ENCODE peak calls at places on chromosomes 2 and 18, in four cellular contexts. One of them, this sample, is unnamed.

GRCh38 chr2:235841863-235842262 is 326.3 kb downstream of the GBX2 start:
- DNase-seq in hepatocyte: no peak
- DNase-seq in ovary: no peak
- DNase-seq in cardiac muscle cell: no peak
- DNase-seq in this sample: no peak

GRCh38 chr2:205133544-205133943 is 548.8 kb upstream of the NRP2 start:
- DNase-seq in cardiac muscle cell: peak; percentile 11
- DNase-seq in ovary: peak; percentile 32
- DNase-seq in hepatocyte: no peak
- DNase-seq in this sample: peak; percentile 6

GRCh38 chr2:11123856-11124759 is 31.2 kb upstream of the SLC66A3 start:
- DNase-seq in hepatocyte: peak; percentile 84
- DNase-seq in ovary: peak; percentile 67
- DNase-seq in cardiac muscle cell: peak; percentile 58
- DNase-seq in this sample: peak; percentile 52

GRCh38 chr18:47983946-47984345 is 53.5 kb upstream of the SMAD2 start:
- DNase-seq in cardiac muscle cell: no peak
- DNase-seq in hepatocyte: no peak
- DNase-seq in ovary: no peak
- DNase-seq in this sample: no peak

GRCh38 chr2:158746488-158746887 is 48.6 kb upstream of the DAPL1 start:
- DNase-seq in ovary: no peak
- DNase-seq in cardiac muscle cell: no peak
- DNase-seq in hepatocyte: no peak
- DNase-seq in this sample: no peak

GRCh38 chr2:120844098-120844738 is 108.5 kb downstream of the GLI2 start:
- DNase-seq in ovary: no peak
- DNase-seq in hepatocyte: no peak
- DNase-seq in cardiac muscle cell: no peak
- DNase-seq in this sample: no peak

GRCh38 chr2:205040323-205040722 is 495.0 kb downstream of the PARD3B start:
- DNase-seq in cardiac muscle cell: no peak
- DNase-seq in hepatocyte: no peak
- DNase-seq in ovary: no peak
- DNase-seq in this sample: no peak

GRCh38 chr2:197838589-197838988 is 34.2 kb downstream of the PLCL1 start:
- DNase-seq in ovary: no peak
- DNase-seq in cardiac muscle cell: no peak
- DNase-seq in hepatocyte: no peak
- DNase-seq in this sample: no peak

GRCh38 chr2:157052685-157053224 is 204.8 kb upstream of the GALNT5 start:
- DNase-seq in cardiac muscle cell: peak; percentile 85
- DNase-seq in hepatocyte: peak; percentile 28
- DNase-seq in ovary: no peak
- DNase-seq in this sample: no peak

GRCh38 chr2:103462101-103462500 is 700.3 kb downstream of the TMEM182 start:
- DNase-seq in hepatocyte: no peak
- DNase-seq in cardiac muscle cell: no peak
- DNase-seq in ovary: no peak
- DNase-seq in this sample: no peak

GRCh38 chr2:95296036-95296435 is 1.1 kb upstream of the KCNIP3 start:
- DNase-seq in hepatocyte: no peak
- DNase-seq in ovary: no peak
- DNase-seq in cardiac muscle cell: no peak
- DNase-seq in this sample: no peak
- H3K9me3 ChIP-seq in hepatocyte: no peaks in the 10 kb centered on the region
- H3K9me3 ChIP-seq in ovary: no peaks in the 10 kb centered on the region
- H3K9me3 ChIP-seq in cardiac muscle cell: no peaks in the 10 kb centered on the region
- H3K9me3 ChIP-seq in this sample: peaks cover 4% of the 10 kb centered on the region

GRCh38 chr2:218895758-218896500 is 15.3 kb downstream of the WNT10A start:
- DNase-seq in cardiac muscle cell: no peak
- DNase-seq in ovary: no peak
- DNase-seq in hepatocyte: no peak
- DNase-seq in this sample: no peak
- H3K4me3 ChIP-seq in cardiac muscle cell: no peak overlapping the region
- H3K4me3 ChIP-seq in ovary: no peak overlapping the region
- H3K4me3 ChIP-seq in hepatocyte: no peak overlapping the region
- H3K4me3 ChIP-seq in this sample: no peak overlapping the region

GRCh38 chr2:240269380-240269779 is 128.9 kb upstream of the OTOS start:
- DNase-seq in ovary: no peak
- DNase-seq in hepatocyte: no peak
- DNase-seq in cardiac muscle cell: no peak
- DNase-seq in this sample: no peak
- H3K9me3 ChIP-seq in ovary: no peaks in the 10 kb centered on the region
- H3K9me3 ChIP-seq in hepatocyte: no peaks in the 10 kb centered on the region
- H3K9me3 ChIP-seq in cardiac muscle cell: no peaks in the 10 kb centered on the region
- H3K9me3 ChIP-seq in this sample: peaks cover 9% of the 10 kb centered on the region

GRCh38 chr2:192202373-192202772 is 7.6 kb upstream of the TMEFF2 start:
- DNase-seq in ovary: no peak
- DNase-seq in cardiac muscle cell: no peak
- DNase-seq in hepatocyte: no peak
- DNase-seq in this sample: no peak
- H3K4me3 ChIP-seq in ovary: no peak overlapping the region
- H3K4me3 ChIP-seq in cardiac muscle cell: no peak overlapping the region
- H3K4me3 ChIP-seq in hepatocyte: no peak overlapping the region
- H3K4me3 ChIP-seq in this sample: no peak overlapping the region

GRCh38 chr2:136149011-136149410 is 31.1 kb upstream of the CXCR4 start:
- DNase-seq in hepatocyte: no peak
- DNase-seq in ovary: no peak
- DNase-seq in cardiac muscle cell: no peak
- DNase-seq in this sample: no peak
- H3K9me3 ChIP-seq in hepatocyte: no peaks in the 10 kb centered on the region
- H3K9me3 ChIP-seq in ovary: no peaks in the 10 kb centered on the region
- H3K9me3 ChIP-seq in cardiac muscle cell: no peaks in the 10 kb centered on the region
- H3K9me3 ChIP-seq in this sample: no peaks in the 10 kb centered on the region

GRCh38 chr2:127218843-127219715 is 1.0 kb downstream of the CYP27C1 start:
- DNase-seq in ovary: peak; percentile 22
- DNase-seq in hepatocyte: peak; percentile 63
- DNase-seq in cardiac muscle cell: peak; percentile 13
- DNase-seq in this sample: no peak
- H3K4me3 ChIP-seq in ovary: peak overlapping the region; percentile 39
- H3K4me3 ChIP-seq in hepatocyte: peak overlapping the region; percentile 80
- H3K4me3 ChIP-seq in cardiac muscle cell: peak overlapping the region; percentile 84
- H3K4me3 ChIP-seq in this sample: peak overlapping the region; percentile 63

GRCh38 chr2:67165141-67165990 is 231.8 kb upstream of the ETAA1 start:
- DNase-seq in ovary: no peak
- DNase-seq in cardiac muscle cell: no peak
- DNase-seq in hepatocyte: no peak
- DNase-seq in this sample: no peak
- H3K9me3 ChIP-seq in ovary: no peaks in the 10 kb centered on the region
- H3K9me3 ChIP-seq in cardiac muscle cell: no peaks in the 10 kb centered on the region
- H3K9me3 ChIP-seq in hepatocyte: no peaks in the 10 kb centered on the region
- H3K9me3 ChIP-seq in this sample: no peaks in the 10 kb centered on the region

DNA sequence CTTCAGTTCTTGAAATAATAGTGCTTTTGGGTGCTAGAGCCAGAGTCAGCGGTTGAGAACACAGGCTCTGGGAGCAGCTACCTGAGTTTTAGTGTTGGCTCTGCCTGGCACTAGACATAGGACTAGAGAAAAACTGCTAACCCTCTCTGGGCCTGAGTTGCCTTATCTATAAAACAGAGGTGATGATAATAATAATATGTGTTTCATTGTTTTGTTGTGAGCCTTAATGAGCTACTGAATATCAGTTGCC is 391.7 kb downstream of the PTPRM start:
- DNase-seq in hepatocyte: no peak
- DNase-seq in ovary: no peak
- DNase-seq in cardiac muscle cell: no peak
- DNase-seq in this sample: no peak
- H3K4me3 ChIP-seq in hepatocyte: no peak overlapping the region
- H3K4me3 ChIP-seq in ovary: no peak overlapping the region
- H3K4me3 ChIP-seq in cardiac muscle cell: no peak overlapping the region
- H3K4me3 ChIP-seq in this sample: no peak overlapping the region

GRCh38 chr2:4507706-4508105 is 804.3 kb downstream of the DCDC2C start:
- DNase-seq in hepatocyte: no peak
- DNase-seq in ovary: no peak
- DNase-seq in cardiac muscle cell: no peak
- DNase-seq in this sample: peak; percentile 96

GRCh38 chr2:4499316-4499715 is 795.9 kb downstream of the DCDC2C start:
- DNase-seq in cardiac muscle cell: no peak
- DNase-seq in ovary: no peak
- DNase-seq in hepatocyte: peak; percentile 10
- DNase-seq in this sample: no peak

GRCh38 chr2:4501525-4501924 is 798.1 kb downstream of the DCDC2C start:
- DNase-seq in hepatocyte: no peak
- DNase-seq in cardiac muscle cell: no peak
- DNase-seq in ovary: no peak
- DNase-seq in this sample: no peak

GRCh38 chr2:4502230-4502843 is 799.0 kb downstream of the DCDC2C start:
- DNase-seq in hepatocyte: no peak
- DNase-seq in cardiac muscle cell: no peak
- DNase-seq in ovary: no peak
- DNase-seq in this sample: no peak
- H3K9me3 ChIP-seq in hepatocyte: no peaks in the 10 kb centered on the region
- H3K9me3 ChIP-seq in cardiac muscle cell: no peaks in the 10 kb centered on the region
- H3K9me3 ChIP-seq in ovary: no peaks in the 10 kb centered on the region
- H3K9me3 ChIP-seq in this sample: no peaks in the 10 kb centered on the region